ENCODE peak calls at places on chromosomes 4 and X, in four cellular contexts. B, T, J and R are unnamed samples.

GRCh38 chr4:68271851-68272756 is 26.6 kb upstream of the TMPRSS11B start:
- DNase-seq in B (peak; percentile 46), T (no peak), J (peak; percentile 73), R (peak; percentile 56)

GRCh38 chr4:184310881-184311709 is 93.4 kb upstream of the ENPP6 start:
- DNase-seq in B (no peak), T (no peak), J (no peak), R (peak; percentile 53)

GRCh38 chr4:138897818-138898226 is 117.8 kb upstream of the NOCT start:
- DNase-seq in B (peak; percentile 41), T (no peak), J (peak; percentile 94), R (peak; percentile 7)

GRCh38 chrX:45722471-45722870 is 521.8 kb upstream of the DIPK2B start:
- DNase-seq in B (no peak), T (no peak), J (peak; percentile 50), R (no peak)

GRCh38 chrX:47191331-47191730 is 2.3 kb upstream of the UBA1 start:
- DNase-seq in B (no peak), T (no peak), J (no peak), R (no peak)

GRCh38 chr4:4762300-4762699 is 97.2 kb upstream of the MSX1 start:
- DNase-seq in B (no peak), T (no peak), J (no peak), R (no peak)

GRCh38 chr4:17336524-17336941 is 175.4 kb downstream of the QDPR start:
- DNase-seq in B (no peak), T (peak; percentile 93), J (peak; percentile 48), R (peak; percentile 6)

GRCh38 chr4:15001248-15001824 is 945 bp upstream of the CPEB2 start:
- DNase-seq in B (peak; percentile 44), T (no peak), J (peak; percentile 91), R (peak; percentile 17)

GRCh38 chrX:153924149-153924861 is 1.8 kb downstream of the ARHGAP4 start:
- DNase-seq in B (no peak), T (no peak), J (peak; percentile 44), R (peak; percentile 58)

GRCh38 chrX:130981836-130982235 is 76.3 kb upstream of the ARHGAP36 start:
- DNase-seq in B (no peak), T (no peak), J (no peak), R (no peak)

GRCh38 chrX:135346975-135347374 is 37.7 kb downstream of the ETDC start:
- DNase-seq in B (no peak), T (no peak), J (no peak), R (no peak)

GRCh38 chrX:117972681-117973080 is 143.9 kb downstream of the KLHL13 start:
- DNase-seq in B (no peak), T (no peak), J (peak; percentile 40), R (no peak)

GRCh38 chrX:46637937-46638336 is 64.4 kb downstream of the CHST7 start:
- DNase-seq in B (no peak), T (peak; percentile 60), J (peak; percentile 39), R (no peak)

GRCh38 chrX:125291124-125291523 is 28.5 kb upstream of the TEX13C start:
- DNase-seq in B (no peak), T (no peak), J (no peak), R (no peak)

DNA sequence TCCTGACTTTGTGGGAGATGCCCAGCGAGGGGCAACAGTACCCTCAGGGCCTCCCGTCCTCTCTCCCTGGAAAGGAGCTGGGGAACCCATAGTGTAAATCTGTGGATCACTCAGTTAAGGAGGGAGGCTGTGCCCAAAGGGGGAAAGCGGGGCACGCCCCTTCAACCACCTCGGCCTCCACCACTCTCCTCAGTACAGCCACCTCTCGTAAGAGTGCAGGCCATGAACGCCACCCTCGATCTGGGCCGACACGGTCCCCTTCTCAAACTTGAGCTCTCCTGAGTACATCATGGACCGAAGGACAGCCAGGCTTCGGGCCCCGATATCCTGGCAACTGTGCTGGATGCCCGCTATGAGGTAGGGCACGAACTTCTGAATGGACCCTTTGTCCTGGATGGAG is 221.8 kb upstream of the ATP6AP2 start:
- DNase-seq in B (no peak), T (no peak), J (no peak), R (no peak)
- TF ChIP-seq MXI1 in B (no peak), T (no peak), J (no peak), R (no peak)

GRCh38 chrX:14062524-14062923 is 32.8 kb upstream of the GEMIN8 start:
- DNase-seq in B (no peak), T (no peak), J (no peak), R (no peak)
- TF ChIP-seq MXI1 in B (no peak), T (no peak), J (no peak), R (no peak)

GRCh38 chrX:49932786-49933185 is 10.4 kb downstream of the CLCN5 start:
- DNase-seq in B (no peak), T (no peak), J (no peak), R (no peak)
- TF ChIP-seq MXI1 in B (no peak), T (no peak), J (no peak), R (no peak)

GRCh38 chr4:3108211-3108610 is 33.7 kb downstream of the HTT start:
- DNase-seq in B (no peak), T (no peak), J (peak; percentile 37), R (no peak)
- TF ChIP-seq MXI1 in B (no peak), T (no peak), J (no peak), R (no peak)

GRCh38 chr4:48483006-48483776 is at the start of gene SLC10A4:
- DNase-seq in B (peak; percentile 96), T (no peak), J (no peak), R (no peak)
- TF ChIP-seq MXI1 in B (peak; percentile 68), T (no peak), J (no peak), R (no peak)

GRCh38 chr4:111045992-111046391 is 423.1 kb upstream of the PITX2 start:
- DNase-seq in B (no peak), T (no peak), J (no peak), R (no peak)

GRCh38 chr4:111040904-111041303 is 418.0 kb upstream of the PITX2 start:
- DNase-seq in B (no peak), T (no peak), J (no peak), R (no peak)

GRCh38 chr4:111046811-111047210 is 423.9 kb upstream of the PITX2 start:
- DNase-seq in B (no peak), T (no peak), J (no peak), R (no peak)

GRCh38 chr4:111048316-111048715 is 425.4 kb upstream of the PITX2 start:
- DNase-seq in B (no peak), T (no peak), J (no peak), R (no peak)

DNA sequence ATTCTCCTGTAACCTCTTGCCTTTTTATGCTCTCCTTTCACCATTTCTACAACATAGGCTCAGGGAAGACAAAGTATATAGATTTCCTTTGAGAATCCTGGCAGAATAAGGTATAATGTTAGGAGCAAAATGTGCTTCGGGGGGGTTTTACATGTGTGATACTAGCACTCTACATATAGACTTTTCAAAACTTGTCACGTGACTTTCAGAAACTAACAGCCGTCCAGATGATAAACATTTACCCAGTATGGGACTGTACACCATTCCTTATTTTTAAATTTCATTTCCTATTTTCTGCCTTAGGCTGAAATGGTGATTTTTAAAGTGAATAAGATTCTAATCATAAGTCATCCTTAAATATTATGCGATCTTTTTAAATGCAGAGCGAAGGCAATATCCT is 420.4 kb upstream of the PITX2 start:
- DNase-seq in B (no peak), T (no peak), J (no peak), R (no peak)
- TF ChIP-seq MXI1 in B (no peak), T (no peak), J (no peak), R (no peak)